ENCODE peak calls at places on chromosomes 6 and 20, in four cellular contexts. A is heart right ventricle, Y is BE2C, N is transverse colon. T is an unnamed sample.

GRCh38 chr6:75041381-75041780 is 164.5 kb downstream of the COL12A1 start:
- DNase-seq in N (no peak), Y (no peak), A (no peak), T (no peak)

GRCh38 chr6:155033021-155033801 is 38.1 kb downstream of the TIAM2 start:
- DNase-seq in Y (no peak), A (no peak), N (no peak), T (no peak)

GRCh38 chr20:23106271-23106851 is 20.2 kb upstream of the CD93 start:
- DNase-seq in A (peak; percentile 44), Y (no peak), N (no peak), T (no peak)

GRCh38 chr20:63652192-63652980 is 838 bp downstream of the STMN3 start:
- DNase-seq in Y (peak; percentile 85), A (no peak), N (no peak), T (peak; percentile 40)

GRCh38 chr6:168244961-168245551 is 74.5 kb downstream of the DACT2 start:
- DNase-seq in N (no peak), A (no peak), Y (no peak), T (no peak)

GRCh38 chr20:39880890-39881289 is 808.1 kb downstream of the MAFB start:
- DNase-seq in Y (no peak), N (no peak), A (no peak), T (no peak)

GRCh38 chr20:14879020-14879697 is 541.7 kb upstream of the FLRT3 start:
- DNase-seq in Y (no peak), N (no peak), A (no peak), T (no peak)

GRCh38 chr20:58192567-58192966 is 35.9 kb downstream of the ANKRD60 start:
- DNase-seq in N (no peak), A (no peak), Y (no peak), T (no peak)

GRCh38 chr6:110814488-110815259 is 595 bp downstream of the CDK19 start:
- DNase-seq in Y (peak; percentile 68), N (peak; percentile 61), A (peak; percentile 44), T (peak; percentile 36)

GRCh38 chr6:86477510-86478166 is 459.7 kb upstream of the HTR1E start:
- DNase-seq in A (no peak), N (no peak), Y (no peak), T (no peak)

GRCh38 chr6:40308533-40309306 is 278.4 kb downstream of the LRFN2 start:
- DNase-seq in Y (peak; percentile 84), A (peak; percentile 55), N (peak; percentile 64), T (peak; percentile 84)

GRCh38 chr20:5482791-5483190 is 166.0 kb upstream of the PROKR2 start:
- DNase-seq in Y (no peak), N (no peak), A (no peak), T (no peak)

GRCh38 chr20:18443841-18444240 is 23.0 kb downstream of the DZANK1 start:
- DNase-seq in N (no peak), A (no peak), Y (peak; percentile 32), T (no peak)

GRCh38 chr6:117481278-117481925 is 1.1 kb upstream of the DCBLD1 start:
- DNase-seq in N (peak; percentile 51), Y (no peak), A (no peak), T (no peak)

GRCh38 chr20:8535403-8536003 is 403.4 kb downstream of the PLCB1 start:
- DNase-seq in Y (peak; percentile 39), A (no peak), N (no peak), T (no peak)

GRCh38 chr6:82331031-82331773 is 32.4 kb upstream of the TPBG start:
- DNase-seq in Y (no peak), A (no peak), N (no peak), T (no peak)

GRCh38 chr6:56579155-56579851 is 63.4 kb downstream of the DST start:
- DNase-seq in Y (no peak), A (no peak), N (no peak), T (no peak)

GRCh38 chr6:86192123-86192522 is 549.4 kb upstream of the SYNCRIP start:
- DNase-seq in A (no peak), N (no peak), Y (peak; percentile 14), T (no peak)

GRCh38 chr6:70151616-70152015 is 151.3 kb downstream of the COL9A1 start:
- DNase-seq in Y (no peak), A (no peak), N (no peak), T (no peak)

GRCh38 chr20:35515949-35516645 is 13.4 kb downstream of the C20orf173 start:
- DNase-seq in N (no peak), Y (no peak), A (no peak), T (no peak)

GRCh38 chr6:160519603-160520042 is 144.5 kb downstream of the LPA start:
- DNase-seq in N (no peak), Y (no peak), A (no peak), T (no peak)

GRCh38 chr6:168414696-168415095 is 26.3 kb upstream of the SMOC2 start:
- DNase-seq in A (no peak), N (no peak), Y (no peak), T (no peak)

GRCh38 chr6:139376054-139376355 is 1.6 kb upstream of the CITED2 start:
- DNase-seq in A (peak; percentile 17), Y (no peak), N (no peak), T (no peak)

GRCh38 chr6:170073846-170074245 is 217.0 kb downstream of the DLL1 start:
- DNase-seq in Y (no peak), A (no peak), N (peak; percentile 2), T (no peak)

GRCh38 chr6:12173670-12174069 is 116.5 kb upstream of the EDN1 start:
- DNase-seq in N (no peak), Y (no peak), A (no peak), T (no peak)

GRCh38 chr6:152746172-152746553 is 4.4 kb upstream of the VIP start:
- DNase-seq in N (no peak), A (no peak), Y (no peak), T (no peak)

GRCh38 chr6:48476257-48476656 is 365.3 kb upstream of the PTCHD4 start:
- DNase-seq in A (no peak), N (no peak), Y (no peak), T (no peak)

GRCh38 chr6:15644904-15645303 is 17.9 kb downstream of the DTNBP1 start:
- DNase-seq in A (no peak), Y (no peak), N (no peak), T (no peak)

GRCh38 chr6:143376861-143377260 is 73.6 kb downstream of the ADAT2 start:
- DNase-seq in Y (no peak), N (no peak), A (no peak), T (no peak)

GRCh38 chr6:166595061-166595780 is 8.7 kb upstream of the RAMACL start:
- DNase-seq in N (no peak), A (no peak), Y (no peak), T (no peak)

GRCh38 chr20:10217517-10218410 is 866 bp upstream of the SNAP25 start:
- DNase-seq in Y (peak; percentile 63), N (peak; percentile 13), A (no peak), T (no peak)

GRCh38 chr20:38055294-38055693 is 21.7 kb downstream of the RPRD1B start:
- DNase-seq in N (no peak), Y (no peak), A (no peak), T (no peak)

GRCh38 chr6:107171513-107171912 is 56.2 kb upstream of the BEND3 start:
- DNase-seq in N (no peak), A (no peak), Y (no peak), T (no peak)

GRCh38 chr6:3873051-3873450 is 23.9 kb downstream of the FAM50B start:
- DNase-seq in N (no peak), Y (no peak), A (no peak), T (no peak)

GRCh38 chr6:41636803-41637178 is 1.5 kb upstream of the MDFI start:
- DNase-seq in A (no peak), Y (no peak), N (peak; percentile 76), T (peak; percentile 61)

GRCh38 chr20:63939061-63939935 is 16.9 kb downstream of the UCKL1 start:
- DNase-seq in A (no peak), Y (no peak), N (no peak), T (peak; percentile 71)

DNA sequence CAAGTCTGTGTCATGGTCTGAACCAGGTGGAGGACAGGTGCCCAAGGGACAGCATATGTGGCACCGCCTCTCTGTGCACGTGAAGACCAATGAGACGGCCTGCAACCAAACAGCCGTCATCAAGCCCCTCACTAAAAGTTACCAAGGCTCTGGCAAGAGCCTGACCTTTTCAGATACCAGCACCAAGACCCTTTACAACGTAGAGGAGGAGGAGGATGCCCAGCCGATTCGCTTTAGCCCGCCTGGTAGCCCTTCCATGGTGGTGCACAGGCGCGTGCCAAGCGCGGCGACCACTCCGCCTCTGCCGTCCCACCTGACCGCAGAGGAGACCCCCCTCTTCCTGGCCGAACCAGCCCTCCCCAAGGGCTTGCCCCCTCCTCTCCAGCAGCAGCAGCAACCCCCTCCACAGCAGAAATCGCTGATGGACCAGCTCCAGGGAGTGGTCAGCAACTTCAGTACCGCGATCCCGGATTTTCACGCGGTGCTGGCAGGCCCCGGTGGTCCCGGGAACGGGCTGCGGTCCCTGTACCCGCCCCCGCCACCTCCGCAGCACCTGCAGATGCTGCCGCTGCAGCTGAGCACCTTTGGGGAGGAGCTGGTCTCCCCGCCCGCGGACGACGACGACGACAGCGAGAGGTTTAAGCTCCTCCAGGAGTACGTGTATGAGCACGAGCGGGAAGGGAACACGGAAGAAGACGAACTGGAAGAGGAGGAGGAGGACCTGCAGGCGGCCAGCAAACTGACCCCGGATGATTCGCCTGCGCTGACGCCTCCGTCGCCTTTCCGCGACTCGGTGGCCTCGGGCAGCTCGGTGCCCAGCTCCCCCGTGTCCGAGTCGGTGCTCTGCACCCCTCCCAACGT is 109.5 kb upstream of the RAB32 start:
- DNase-seq in Y (no peak), N (no peak), A (no peak), T (peak; percentile 63)
- H3K4me3 ChIP-seq in Y (no peak overlapping the region), N (no peak overlapping the region), A (peak overlapping the region; percentile 39), T (peak overlapping the region; percentile 31)

GRCh38 chr6:96742702-96743101 is 94.6 kb downstream of the GPR63 start:
- DNase-seq in Y (no peak), A (no peak), N (no peak), T (no peak)
- H3K4me3 ChIP-seq in Y (no peak overlapping the region), A (no peak overlapping the region), N (no peak overlapping the region), T (no peak overlapping the region)

GRCh38 chr6:71410164-71410566 is 121.6 kb downstream of the OGFRL1 start:
- DNase-seq in A (no peak), Y (no peak), N (no peak), T (no peak)
- H3K4me3 ChIP-seq in A (no peak overlapping the region), Y (no peak overlapping the region), N (no peak overlapping the region), T (no peak overlapping the region)

DNA sequence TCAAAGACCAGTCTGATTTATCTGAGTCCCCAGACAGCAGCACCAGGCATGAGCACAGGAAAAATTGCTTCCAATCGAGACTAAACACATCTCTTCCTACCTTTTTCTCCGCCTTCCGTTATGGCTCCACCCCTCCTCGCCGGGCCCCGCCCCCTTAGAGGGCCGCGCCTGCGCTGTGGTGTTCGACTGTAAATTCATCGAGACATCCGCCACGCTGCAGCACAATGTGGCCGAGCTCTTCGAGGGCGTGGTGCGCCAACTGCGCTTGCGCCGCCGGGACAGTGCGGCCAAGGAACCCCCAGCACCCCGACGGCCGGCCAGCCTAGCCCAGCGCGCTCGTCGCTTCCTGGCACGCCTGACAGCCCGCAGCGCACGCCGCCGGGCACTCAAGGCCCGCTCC is 8.9 kb downstream of the REM1 start:
- DNase-seq in Y (peak; percentile 40), A (no peak), N (no peak), T (no peak)
- H3K4me3 ChIP-seq in Y (no peak overlapping the region), A (no peak overlapping the region), N (no peak overlapping the region), T (no peak overlapping the region)